ENCODE peak calls at places on chromosome 15, in seven cellular contexts. S is psoas muscle, H is endodermal cell, V is left lung, B is pancreas, J is AG04450, X is transverse colon. D is an unnamed sample. For H3K9me3, the result is how much of the 10 kb centered on the place peaks cover.

GRCh38 chr15:70741677-70742293 is 21.6 kb downstream of the UACA start:
- DNase-seq in S (no peak), H (no peak), V (no peak), B (no peak), J (no peak), X (no peak), D (no peak)

GRCh38 chr15:58058068-58058467 is 7.4 kb downstream of the ALDH1A2 start:
- DNase-seq in S (no peak), H (no peak), V (no peak), B (no peak), J (no peak), X (no peak), D (no peak)

GRCh38 chr15:59199775-59200465 is 6.7 kb upstream of the LDHAL6B start:
- DNase-seq in S (no peak), H (no peak), V (no peak), B (no peak), J (no peak), X (no peak), D (no peak)

GRCh38 chr15:98920091-98920880 is 87.3 kb downstream of the PGPEP1L start:
- DNase-seq in S (no peak), H (no peak), V (no peak), B (no peak), J (no peak), X (no peak), D (no peak)

GRCh38 chr15:33114484-33114767 is 80.1 kb downstream of the FMN1 start:
- DNase-seq in S (no peak), H (no peak), V (no peak), B (no peak), J (peak), X (no peak), D (no peak)

GRCh38 chr15:35182841-35183479 is 97.9 kb upstream of the NANOGP8 start:
- DNase-seq in S (no peak), H (peak), V (no peak), B (no peak), J (no peak), X (no peak), D (no peak)

GRCh38 chr15:31511707-31512310 is 185.2 kb downstream of the KLF13 start:
- DNase-seq in S (no peak), H (no peak), V (no peak), B (no peak), J (no peak), X (no peak), D (no peak)

GRCh38 chr15:55267401-55268053 is 22.1 kb downstream of the RAB27A start:
- DNase-seq in S (peak), H (no peak), V (peak), B (no peak), J (no peak), X (peak), D (peak)

GRCh38 chr15:70669966-70670658 is 93.2 kb downstream of the UACA start:
- DNase-seq in S (no peak), H (no peak), V (no peak), B (no peak), J (no peak), X (peak), D (peak)

GRCh38 chr15:41585140-41586047 is 26.4 kb downstream of the TYRO3 start:
- DNase-seq in S (peak), H (peak), V (peak), B (peak), J (no peak), X (peak), D (peak)

GRCh38 chr15:28977377-28978010 is 91.7 kb downstream of the APBA2 start:
- DNase-seq in S (no peak), H (peak), V (no peak), B (no peak), J (peak), X (no peak), D (no peak)

GRCh38 chr15:31461911-31462480 is 135.4 kb downstream of the KLF13 start:
- DNase-seq in S (no peak), H (peak), V (no peak), B (no peak), J (no peak), X (no peak), D (no peak)

GRCh38 chr15:69666921-69667811 is 214.5 kb downstream of the RPLP1 start:
- DNase-seq in S (no peak), H (no peak), V (peak), B (no peak), J (no peak), X (peak), D (peak)

GRCh38 chr15:64825081-64825430 is 391 bp downstream of the PIF1 start:
- DNase-seq in S (no peak), H (peak), V (no peak), B (no peak), J (no peak), X (no peak), D (no peak)

GRCh38 chr15:25796395-25796794 is 66.7 kb downstream of the ATP10A start:
- DNase-seq in S (no peak), H (no peak), V (no peak), B (no peak), J (no peak), X (no peak), D (no peak)

GRCh38 chr15:25797035-25797434 is 66.1 kb downstream of the ATP10A start:
- DNase-seq in S (no peak), H (no peak), V (no peak), B (no peak), J (no peak), X (no peak), D (no peak)

GRCh38 chr15:25797511-25798206 is 65.5 kb downstream of the ATP10A start:
- DNase-seq in S (no peak), H (no peak), V (no peak), B (no peak), J (no peak), X (no peak), D (no peak)

GRCh38 chr15:25799906-25800700 is 63.0 kb downstream of the ATP10A start:
- DNase-seq in S (no peak), H (no peak), V (no peak), B (no peak), J (no peak), X (no peak), D (no peak)

GRCh38 chr15:25798207-25798931 is 64.8 kb downstream of the ATP10A start:
- DNase-seq in S (no peak), H (no peak), V (no peak), B (no peak), J (no peak), X (no peak), D (no peak)
- H3K9me3 ChIP-seq in S (under half), H (under half), V (under half), B (under half), J (under half), X (under half), D (under half)

DNA sequence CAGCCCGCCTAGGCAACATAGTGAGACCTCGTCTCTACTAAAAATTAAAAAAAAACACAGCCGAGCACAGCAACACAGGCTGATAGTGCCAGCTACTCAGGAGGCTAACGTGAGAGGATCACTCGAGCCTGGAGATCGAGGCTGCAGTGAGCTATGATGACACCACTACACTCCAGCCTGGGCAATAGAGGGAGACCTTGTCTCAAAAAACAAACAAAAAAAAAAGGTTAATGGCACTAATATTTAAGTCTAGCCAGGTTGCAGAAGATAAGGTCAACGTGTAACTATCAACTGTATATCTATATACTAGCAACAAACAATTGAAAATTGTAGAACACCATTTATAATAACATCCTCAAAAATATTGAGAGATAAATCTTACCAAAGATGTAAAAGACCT is 75.1 kb downstream of the MYO9A start:
- DNase-seq in S (no peak), H (no peak), V (no peak), B (no peak), J (no peak), X (no peak), D (no peak)
- TF ChIP-seq CTCF in S (no peak), H (no peak), V (no peak), B (no peak), J (no peak), X (no peak), D (no peak)

DNA sequence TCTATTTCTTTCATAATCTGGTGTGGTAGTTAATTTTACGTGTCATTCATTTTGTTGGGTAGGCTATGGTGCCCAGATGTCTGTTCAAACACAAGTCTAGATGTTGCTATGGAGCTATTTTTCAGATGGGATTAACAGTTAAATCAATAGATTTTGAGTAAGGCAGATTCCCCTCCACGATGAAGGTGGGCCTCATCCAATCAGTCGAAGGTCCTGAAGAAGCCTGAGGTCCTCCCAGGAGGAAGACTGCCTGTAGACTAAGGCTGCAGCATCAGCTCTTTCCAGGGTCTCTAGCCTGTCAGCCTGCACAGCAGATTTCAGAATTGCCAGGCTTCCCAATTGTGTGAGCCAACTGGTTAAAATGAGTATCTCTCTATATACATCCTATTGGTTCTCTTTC is 92.9 kb downstream of the GABRB3 start:
- DNase-seq in S (no peak), H (no peak), V (no peak), B (no peak), J (no peak), X (no peak), D (no peak)
- H3K9me3 ChIP-seq in S (under half), H (under half), V (under half), B (under half), J (under half), X (under half), D (half or more)

DNA sequence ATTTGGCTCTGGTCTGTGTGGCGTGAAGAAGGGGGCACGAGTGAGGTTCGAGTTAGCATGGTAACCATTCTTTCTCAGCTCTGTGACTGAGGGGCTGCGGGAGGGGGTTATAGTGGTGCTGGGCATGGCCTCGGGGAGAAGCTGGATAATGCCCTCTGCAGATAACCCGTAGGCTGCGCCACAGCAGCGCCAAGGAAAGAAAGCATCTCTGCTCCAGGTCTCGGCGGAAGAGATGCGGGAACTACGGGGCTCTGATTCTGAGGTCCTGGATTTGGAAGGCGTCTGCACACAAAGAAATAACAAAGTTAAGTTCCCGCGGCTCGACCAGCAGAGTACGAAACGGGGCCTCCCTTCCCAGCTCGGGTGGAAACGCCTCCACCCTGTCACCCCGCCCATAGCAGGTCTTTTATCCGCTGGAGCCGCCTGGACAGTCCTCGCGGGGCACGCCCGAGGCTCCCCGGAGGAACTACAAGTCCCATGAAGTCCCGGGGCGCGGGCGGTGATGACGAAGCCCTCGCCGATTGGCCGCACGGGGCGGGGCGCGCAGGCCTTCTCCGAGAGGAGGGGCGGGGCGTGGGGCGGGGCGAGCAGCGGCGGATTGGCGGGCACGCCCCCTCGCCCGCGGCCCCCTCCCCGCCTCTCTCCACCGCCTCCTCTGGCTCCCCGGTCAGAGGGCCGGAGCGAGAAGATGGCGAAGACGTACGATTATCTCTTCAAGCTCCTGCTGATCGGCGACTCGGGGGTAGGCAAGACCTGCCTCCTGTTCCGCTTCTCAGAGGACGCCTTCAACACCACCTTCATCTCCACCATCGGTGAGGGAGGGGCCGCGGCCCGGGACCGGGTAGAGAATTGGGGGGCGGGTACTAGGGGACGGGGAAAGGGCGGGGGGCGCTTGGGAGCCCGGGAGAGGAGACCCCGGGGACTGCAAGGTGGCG is at the start of gene RAB8B:
- DNase-seq in S (peak), H (peak), V (peak), B (peak), J (peak), X (peak), D (peak)
- TF ChIP-seq CTCF in S (no peak), H (no peak), V (no peak), B (no peak), J (no peak), X (no peak), D (peak)

GRCh38 chr15:87403973-87404372 is 852.6 kb downstream of the NTRK3 start:
- DNase-seq in S (no peak), H (no peak), V (no peak), B (no peak), J (no peak), X (no peak), D (no peak)
- H3K9me3 ChIP-seq in S (under half), H (under half), V (under half), B (under half), J (under half), X (under half), D (under half)

GRCh38 chr15:74036271-74037170 is 42.0 kb downstream of the PML start:
- DNase-seq in S (no peak), H (peak), V (no peak), B (peak), J (peak), X (peak), D (peak)
- TF ChIP-seq CTCF in S (peak), H (peak), V (no peak), B (peak), J (peak), X (peak), D (peak)

GRCh38 chr15:25059698-25060471 is 105.1 kb downstream of the SNRPN start:
- DNase-seq in S (no peak), H (peak), V (no peak), B (no peak), J (no peak), X (no peak), D (no peak)

GRCh38 chr15:25056484-25057429 is 102.0 kb downstream of the SNRPN start:
- DNase-seq in S (no peak), H (peak), V (no peak), B (no peak), J (no peak), X (no peak), D (no peak)

GRCh38 chr15:25060472-25060803 is 105.7 kb downstream of the SNRPN start:
- DNase-seq in S (no peak), H (no peak), V (no peak), B (no peak), J (no peak), X (no peak), D (no peak)

GRCh38 chr15:25057574-25057973 is 102.8 kb downstream of the SNRPN start:
- DNase-seq in S (no peak), H (peak), V (no peak), B (no peak), J (no peak), X (no peak), D (no peak)

GRCh38 chr15:25058080-25058785 is 103.4 kb downstream of the SNRPN start:
- DNase-seq in S (no peak), H (peak), V (no peak), B (no peak), J (no peak), X (no peak), D (no peak)
- H3K9me3 ChIP-seq in S (half or more), H (half or more), V (under half), B (under half), J (half or more), X (half or more), D (half or more)

GRCh38 chr15:43794269-43795037 is 2.3 kb downstream of the SERF2 start:
- DNase-seq in S (no peak), H (no peak), V (no peak), B (no peak), J (no peak), X (no peak), D (no peak)
- TF ChIP-seq CTCF in S (no peak), H (no peak), V (no peak), B (no peak), J (no peak), X (no peak), D (no peak)

D was measured in mucosa of descending colon.